ENCODE peak calls at places on chromosome 2, in nine cellular contexts. One of them, this sample, is unnamed.

GRCh38 chr2:128665113-128665512 is 346.4 kb upstream of the HS6ST1 start:
- DNase-seq in BJ: no peak
- DNase-seq in Calu3: no peak
- DNase-seq in GM13976: no peak
- DNase-seq in AG10803: no peak
- DNase-seq in psoas muscle: no peak
- DNase-seq in mesothelial cell of epicardium: no peak
- DNase-seq in foreskin keratinocyte: no peak
- DNase-seq in AG09309: no peak
- DNase-seq in this sample: no peak

GRCh38 chr2:23330214-23330613 is 54.8 kb upstream of the KLHL29 start:
- DNase-seq in AG09309: no peak
- DNase-seq in Calu3: no peak
- DNase-seq in psoas muscle: no peak
- DNase-seq in GM13976: no peak
- DNase-seq in BJ: no peak
- DNase-seq in mesothelial cell of epicardium: no peak
- DNase-seq in AG10803: no peak
- DNase-seq in foreskin keratinocyte: no peak
- DNase-seq in this sample: peak

GRCh38 chr2:142416996-142417395 is 286.2 kb upstream of the LRP1B start:
- DNase-seq in GM13976: no peak
- DNase-seq in BJ: no peak
- DNase-seq in mesothelial cell of epicardium: no peak
- DNase-seq in AG10803: no peak
- DNase-seq in foreskin keratinocyte: no peak
- DNase-seq in psoas muscle: no peak
- DNase-seq in AG09309: no peak
- DNase-seq in Calu3: no peak
- DNase-seq in this sample: no peak

GRCh38 chr2:105243961-105244360 is 2.4 kb downstream of the GPR45 start:
- DNase-seq in Calu3: no peak
- DNase-seq in GM13976: no peak
- DNase-seq in AG10803: no peak
- DNase-seq in foreskin keratinocyte: no peak
- DNase-seq in psoas muscle: no peak
- DNase-seq in mesothelial cell of epicardium: no peak
- DNase-seq in BJ: no peak
- DNase-seq in AG09309: no peak
- DNase-seq in this sample: no peak

GRCh38 chr2:182173944-182174622 is 188.4 kb downstream of the PPP1R1C start:
- DNase-seq in GM13976: no peak
- DNase-seq in mesothelial cell of epicardium: no peak
- DNase-seq in foreskin keratinocyte: no peak
- DNase-seq in BJ: no peak
- DNase-seq in psoas muscle: no peak
- DNase-seq in Calu3: no peak
- DNase-seq in AG10803: no peak
- DNase-seq in AG09309: no peak
- DNase-seq in this sample: no peak

GRCh38 chr2:52919668-52920067 is 847.9 kb upstream of the CHAC2 start:
- DNase-seq in AG10803: no peak
- DNase-seq in BJ: no peak
- DNase-seq in AG09309: no peak
- DNase-seq in Calu3: no peak
- DNase-seq in psoas muscle: no peak
- DNase-seq in foreskin keratinocyte: no peak
- DNase-seq in GM13976: no peak
- DNase-seq in mesothelial cell of epicardium: no peak
- DNase-seq in this sample: no peak

GRCh38 chr2:128491845-128492244 is 173.2 kb upstream of the HS6ST1 start:
- DNase-seq in Calu3: no peak
- DNase-seq in BJ: no peak
- DNase-seq in AG09309: no peak
- DNase-seq in foreskin keratinocyte: no peak
- DNase-seq in GM13976: no peak
- DNase-seq in mesothelial cell of epicardium: no peak
- DNase-seq in AG10803: no peak
- DNase-seq in psoas muscle: no peak
- DNase-seq in this sample: no peak

GRCh38 chr2:106868199-106868598 is 17.8 kb downstream of the ST6GAL2 start:
- DNase-seq in AG10803: no peak
- DNase-seq in foreskin keratinocyte: no peak
- DNase-seq in psoas muscle: no peak
- DNase-seq in mesothelial cell of epicardium: no peak
- DNase-seq in BJ: no peak
- DNase-seq in Calu3: no peak
- DNase-seq in GM13976: no peak
- DNase-seq in AG09309: no peak
- DNase-seq in this sample: no peak

GRCh38 chr2:218839893-218840292 is 8.3 kb upstream of the PRKAG3 start:
- DNase-seq in AG09309: no peak
- DNase-seq in AG10803: no peak
- DNase-seq in mesothelial cell of epicardium: no peak
- DNase-seq in psoas muscle: no peak
- DNase-seq in foreskin keratinocyte: no peak
- DNase-seq in GM13976: no peak
- DNase-seq in Calu3: no peak
- DNase-seq in BJ: no peak
- DNase-seq in this sample: no peak

GRCh38 chr2:144519934-144520717 is at the start of gene ZEB2:
- DNase-seq in Calu3: peak
- DNase-seq in GM13976: peak
- DNase-seq in AG10803: peak
- DNase-seq in foreskin keratinocyte: no peak
- DNase-seq in AG09309: peak
- DNase-seq in BJ: peak
- DNase-seq in mesothelial cell of epicardium: peak
- DNase-seq in psoas muscle: peak
- DNase-seq in this sample: peak

GRCh38 chr2:209380278-209380677 is 43.6 kb upstream of the MAP2 start:
- DNase-seq in foreskin keratinocyte: no peak
- DNase-seq in AG09309: no peak
- DNase-seq in GM13976: no peak
- DNase-seq in AG10803: no peak
- DNase-seq in Calu3: no peak
- DNase-seq in mesothelial cell of epicardium: no peak
- DNase-seq in psoas muscle: no peak
- DNase-seq in BJ: no peak
- DNase-seq in this sample: no peak

GRCh38 chr2:12155308-12156061 is 409.1 kb downstream of the LPIN1 start:
- DNase-seq in AG09309: peak
- DNase-seq in BJ: peak
- DNase-seq in GM13976: no peak
- DNase-seq in foreskin keratinocyte: peak
- DNase-seq in AG10803: peak
- DNase-seq in mesothelial cell of epicardium: no peak
- DNase-seq in psoas muscle: peak
- DNase-seq in Calu3: no peak
- DNase-seq in this sample: peak

GRCh38 chr2:224449212-224450147 is 47.6 kb upstream of the FAM124B start:
- DNase-seq in AG10803: peak
- DNase-seq in psoas muscle: no peak
- DNase-seq in GM13976: peak
- DNase-seq in Calu3: peak
- DNase-seq in AG09309: no peak
- DNase-seq in foreskin keratinocyte: no peak
- DNase-seq in mesothelial cell of epicardium: no peak
- DNase-seq in BJ: no peak
- DNase-seq in this sample: no peak

GRCh38 chr2:41329075-41329474 is 718.7 kb upstream of the PKDCC start:
- DNase-seq in BJ: no peak
- DNase-seq in mesothelial cell of epicardium: no peak
- DNase-seq in Calu3: no peak
- DNase-seq in AG09309: no peak
- DNase-seq in GM13976: no peak
- DNase-seq in foreskin keratinocyte: no peak
- DNase-seq in psoas muscle: no peak
- DNase-seq in AG10803: no peak
- DNase-seq in this sample: no peak

DNA sequence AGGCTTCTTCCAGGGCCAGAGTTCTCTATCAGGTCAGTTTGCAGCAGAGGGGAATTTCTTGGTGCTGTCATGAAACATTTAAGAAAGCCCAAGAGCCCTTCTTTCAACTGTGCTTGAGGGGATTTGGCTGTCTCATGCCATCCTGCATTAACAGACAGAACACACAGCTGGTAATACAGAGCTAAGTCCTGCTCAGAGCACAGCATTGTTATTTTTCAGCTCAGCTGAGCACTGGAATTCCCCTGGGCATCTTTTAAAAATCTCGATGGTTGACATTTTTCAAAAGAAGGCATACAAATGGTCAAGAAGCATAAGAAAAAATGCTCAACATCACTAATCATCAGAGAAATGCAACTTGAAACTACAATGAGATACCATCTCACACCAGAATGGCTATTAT is 14.9 kb upstream of the IL1R2 start:
- DNase-seq in psoas muscle: no peak
- DNase-seq in foreskin keratinocyte: no peak
- DNase-seq in AG10803: no peak
- DNase-seq in GM13976: no peak
- DNase-seq in Calu3: no peak
- DNase-seq in BJ: no peak
- DNase-seq in AG09309: no peak
- DNase-seq in mesothelial cell of epicardium: no peak
- DNase-seq in this sample: no peak
- TF ChIP-seq CTCF in psoas muscle: no peak
- TF ChIP-seq CTCF in foreskin keratinocyte: no peak
- TF ChIP-seq CTCF in AG10803: no peak
- TF ChIP-seq CTCF in GM13976: no peak
- TF ChIP-seq CTCF in Calu3: no peak
- TF ChIP-seq CTCF in BJ: no peak
- TF ChIP-seq CTCF in AG09309: no peak
- TF ChIP-seq CTCF in mesothelial cell of epicardium: no peak
- TF ChIP-seq CTCF in this sample: no peak

DNA sequence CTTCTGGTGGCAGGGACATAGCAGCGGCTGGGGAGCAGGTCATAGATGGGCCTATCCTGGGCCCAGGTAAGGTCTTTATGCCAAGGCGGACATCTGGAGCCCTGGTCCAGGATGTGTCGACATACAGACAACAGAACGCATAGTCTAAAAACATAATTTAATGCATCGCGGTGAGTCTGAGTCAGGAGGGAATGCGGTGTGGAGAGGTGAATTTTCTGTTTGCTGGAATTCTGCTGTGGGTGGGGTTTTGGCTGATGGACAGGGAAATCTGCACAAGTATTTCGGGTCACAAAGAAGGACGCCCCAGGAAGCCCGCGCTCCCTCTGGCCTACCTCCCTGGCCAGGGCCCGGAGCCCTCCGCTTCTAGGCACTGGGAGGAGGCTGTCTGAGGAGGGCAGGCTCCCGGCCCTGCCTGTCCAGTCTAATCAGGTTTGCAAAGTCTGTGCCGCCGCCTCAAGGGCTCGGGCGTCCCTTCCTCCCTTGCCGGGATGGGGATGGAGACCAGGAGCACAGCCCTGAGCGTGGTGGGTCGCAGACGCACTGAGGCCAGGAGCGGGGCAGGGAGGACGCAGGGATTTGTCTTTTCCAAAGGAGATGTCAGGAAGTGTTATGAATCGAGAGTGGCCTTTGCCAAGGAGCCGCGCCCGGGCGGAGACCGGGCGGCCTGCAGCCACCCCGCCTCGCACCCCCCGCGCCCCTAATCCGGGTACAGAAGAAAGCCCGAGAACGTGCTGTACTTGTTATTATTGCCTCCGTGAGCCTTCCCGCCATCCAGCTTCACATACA is 2.3 kb downstream of the C1QL2 start:
- DNase-seq in GM13976: no peak
- DNase-seq in mesothelial cell of epicardium: no peak
- DNase-seq in Calu3: no peak
- DNase-seq in AG09309: no peak
- DNase-seq in AG10803: no peak
- DNase-seq in psoas muscle: no peak
- DNase-seq in foreskin keratinocyte: no peak
- DNase-seq in BJ: no peak
- DNase-seq in this sample: no peak
- TF ChIP-seq CTCF in GM13976: no peak
- TF ChIP-seq CTCF in mesothelial cell of epicardium: no peak
- TF ChIP-seq CTCF in Calu3: no peak
- TF ChIP-seq CTCF in AG09309: no peak
- TF ChIP-seq CTCF in AG10803: no peak
- TF ChIP-seq CTCF in psoas muscle: no peak
- TF ChIP-seq CTCF in foreskin keratinocyte: no peak
- TF ChIP-seq CTCF in BJ: no peak
- TF ChIP-seq CTCF in this sample: no peak

DNA sequence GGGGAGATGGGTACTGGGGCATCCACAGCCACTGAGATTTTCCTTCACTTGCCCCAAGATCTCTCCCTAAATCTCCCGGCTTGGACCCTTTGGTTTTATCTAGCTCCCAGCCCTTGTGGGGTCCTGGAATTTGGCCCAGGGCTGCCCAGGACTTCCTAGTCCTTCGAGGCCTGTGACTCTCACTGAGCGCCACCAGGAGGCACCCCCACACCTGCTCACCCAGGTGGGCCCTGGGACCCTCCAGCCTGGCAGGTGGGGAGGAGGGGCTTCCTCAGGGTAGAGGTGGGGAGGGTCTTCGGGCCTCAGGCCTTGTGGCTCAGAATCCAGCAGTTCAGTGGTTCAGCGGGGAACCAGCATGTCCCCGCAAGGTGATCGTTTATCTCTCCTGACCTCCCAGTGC is 11.9 kb upstream of the PRSS56 start:
- DNase-seq in BJ: no peak
- DNase-seq in Calu3: no peak
- DNase-seq in AG10803: no peak
- DNase-seq in GM13976: no peak
- DNase-seq in mesothelial cell of epicardium: no peak
- DNase-seq in psoas muscle: no peak
- DNase-seq in foreskin keratinocyte: no peak
- DNase-seq in AG09309: no peak
- DNase-seq in this sample: no peak
- TF ChIP-seq CTCF in BJ: no peak
- TF ChIP-seq CTCF in Calu3: no peak
- TF ChIP-seq CTCF in AG10803: no peak
- TF ChIP-seq CTCF in GM13976: no peak
- TF ChIP-seq CTCF in mesothelial cell of epicardium: no peak
- TF ChIP-seq CTCF in psoas muscle: no peak
- TF ChIP-seq CTCF in foreskin keratinocyte: no peak
- TF ChIP-seq CTCF in AG09309: no peak
- TF ChIP-seq CTCF in this sample: no peak

DNA sequence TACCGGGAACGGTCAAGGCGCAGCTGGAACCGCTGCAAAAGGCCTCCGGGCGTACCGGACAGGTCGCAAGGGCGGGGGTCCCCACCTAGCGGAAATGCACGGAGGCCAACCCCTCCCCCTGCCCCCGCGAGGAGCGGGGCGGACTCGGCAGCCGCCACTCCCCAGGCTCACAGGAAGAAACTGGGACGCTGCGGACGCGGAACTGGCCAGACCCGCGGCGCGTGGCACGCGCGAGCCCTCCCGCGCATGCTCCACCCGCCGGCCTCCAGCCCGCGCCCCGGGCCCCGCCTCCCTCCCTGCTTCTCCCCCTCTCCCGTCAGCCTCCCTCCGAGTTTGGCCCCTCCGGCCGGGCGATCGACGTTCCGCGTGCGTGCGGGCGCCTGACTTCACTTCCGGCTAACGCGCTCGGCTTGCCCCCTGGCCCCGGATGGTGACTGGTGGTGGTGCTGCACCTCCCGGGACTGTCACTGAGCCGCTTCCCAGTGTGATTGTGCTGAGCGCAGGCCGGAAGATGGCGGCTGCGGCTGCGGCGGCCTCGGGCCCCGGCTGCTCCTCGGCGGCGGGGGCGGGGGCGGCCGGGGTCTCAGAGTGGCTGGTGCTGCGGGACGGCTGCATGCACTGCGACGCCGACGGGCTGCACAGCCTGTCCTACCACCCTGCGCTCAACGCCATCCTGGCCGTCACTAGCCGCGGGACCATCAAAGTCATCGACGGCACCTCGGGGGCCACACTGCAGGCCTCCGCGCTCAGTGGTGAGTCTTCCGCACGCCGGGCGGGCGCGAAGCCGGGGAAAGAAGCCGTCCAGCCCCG is at the start of gene BIRC6:
- DNase-seq in BJ: peak
- DNase-seq in Calu3: peak
- DNase-seq in AG09309: peak
- DNase-seq in AG10803: peak
- DNase-seq in mesothelial cell of epicardium: peak
- DNase-seq in psoas muscle: peak
- DNase-seq in foreskin keratinocyte: peak
- DNase-seq in GM13976: peak
- DNase-seq in this sample: peak
- TF ChIP-seq CTCF in BJ: no peak
- TF ChIP-seq CTCF in Calu3: no peak
- TF ChIP-seq CTCF in AG09309: no peak
- TF ChIP-seq CTCF in AG10803: no peak
- TF ChIP-seq CTCF in mesothelial cell of epicardium: no peak
- TF ChIP-seq CTCF in psoas muscle: peak
- TF ChIP-seq CTCF in foreskin keratinocyte: no peak
- TF ChIP-seq CTCF in GM13976: no peak
- TF ChIP-seq CTCF in this sample: no peak

This sample was measured in HFFc6.